ENCODE peak calls at places on chromosome 13, in five cellular contexts. Q is upper lobe of right lung, J is ovary, S is psoas muscle, A is A549. D is an unnamed sample.

GRCh38 chr13:26022538-26023292 is 29.1 kb downstream of the SHISA2 start:
- DNase-seq in A (peak; percentile 2), S (peak; percentile 94), Q (peak; percentile 87), J (no peak), D (peak; percentile 87)

GRCh38 chr13:101452519-101453485 is at the start of gene ITGBL1:
- DNase-seq in Q (no peak), A (no peak), J (no peak), S (peak; percentile 61), D (peak; percentile 74)

GRCh38 chr13:23254506-23254905 is 73.7 kb downstream of the SGCG start:
- DNase-seq in S (no peak), A (no peak), J (no peak), Q (no peak), D (no peak)

GRCh38 chr13:71021810-71022422 is 845.1 kb downstream of the DACH1 start:
- DNase-seq in S (no peak), A (no peak), Q (no peak), J (no peak), D (no peak)

GRCh38 chr13:40993119-40993518 is 26.0 kb downstream of the ELF1 start:
- DNase-seq in A (no peak), J (no peak), Q (no peak), S (no peak), D (peak; percentile 26)

GRCh38 chr13:112105884-112106283 is 38.9 kb downstream of the SOX1 start:
- DNase-seq in J (no peak), Q (no peak), A (no peak), S (no peak), D (no peak)

GRCh38 chr13:23723463-23723862 is 153.3 kb downstream of the TNFRSF19 start:
- DNase-seq in S (no peak), J (no peak), Q (no peak), A (no peak), D (no peak)

GRCh38 chr13:97659602-97660001 is 225.6 kb downstream of the RAP2A start:
- DNase-seq in J (no peak), Q (no peak), A (peak; percentile 1), S (no peak), D (no peak)

GRCh38 chr13:92537485-92537884 is 689.1 kb upstream of the GPC6 start:
- DNase-seq in S (no peak), A (no peak), J (no peak), Q (no peak), D (no peak)

GRCh38 chr13:111112196-111112595 is 2.9 kb upstream of the ARHGEF7 start:
- DNase-seq in A (no peak), J (no peak), S (no peak), Q (no peak), D (no peak)

GRCh38 chr13:98171806-98172569 is 5.1 kb downstream of the RNF113B start:
- DNase-seq in Q (peak; percentile 65), A (no peak), S (peak; percentile 72), J (peak; percentile 60), D (peak; percentile 85)

GRCh38 chr13:108495686-108496363 is 133.6 kb upstream of the MYO16 start:
- DNase-seq in S (no peak), Q (no peak), J (no peak), A (peak; percentile 16), D (no peak)

GRCh38 chr13:23806874-23807522 is 82.2 kb downstream of the MIPEP start:
- DNase-seq in J (no peak), A (no peak), S (no peak), Q (no peak), D (no peak)

GRCh38 chr13:87777395-87777794 is 106.2 kb downstream of the SLITRK5 start:
- DNase-seq in S (no peak), A (peak; percentile 26), J (no peak), Q (no peak), D (no peak)

GRCh38 chr13:99151516-99151915 is 49.1 kb upstream of the UBAC2 start:
- DNase-seq in Q (no peak), A (peak; percentile 70), S (no peak), J (no peak), D (no peak)

GRCh38 chr13:77980592-77980991 is 62.0 kb upstream of the EDNRB start:
- DNase-seq in S (no peak), A (peak; percentile 31), Q (no peak), J (no peak), D (peak; percentile 23)

GRCh38 chr13:79056706-79057105 is 349.3 kb downstream of the RBM26 start:
- DNase-seq in J (no peak), S (no peak), Q (no peak), A (no peak), D (no peak)

GRCh38 chr13:98950705-98951104 is 27.2 kb downstream of the DOCK9 start:
- DNase-seq in S (no peak), Q (no peak), J (no peak), A (no peak), D (no peak)

GRCh38 chr13:99031725-99032298 is 53.9 kb upstream of the DOCK9 start:
- DNase-seq in Q (no peak), A (no peak), S (no peak), J (no peak), D (no peak)

GRCh38 chr13:39417643-39418042 is 185.3 kb downstream of the LHFPL6 start:
- DNase-seq in S (no peak), J (no peak), Q (no peak), A (no peak), D (peak; percentile 50)
- H3K27ac ChIP-seq in S (no peak overlapping the region), J (no peak overlapping the region), Q (no peak overlapping the region), A (no peak overlapping the region), D (peak overlapping the region; percentile 67)

GRCh38 chr13:91347996-91348905 is 764 bp downstream of the MIR17HG start:
- DNase-seq in Q (peak; percentile 83), J (peak; percentile 68), A (peak; percentile 18), S (peak; percentile 64), D (peak; percentile 84)
- H3K4me1 ChIP-seq in Q (peaks cover 23% of the 10 kb centered on the region), J (peaks cover 2% of the 10 kb centered on the region), A (peaks cover 20% of the 10 kb centered on the region), S (peaks cover 20% of the 10 kb centered on the region), D (no peaks in the 10 kb centered on the region)

DNA sequence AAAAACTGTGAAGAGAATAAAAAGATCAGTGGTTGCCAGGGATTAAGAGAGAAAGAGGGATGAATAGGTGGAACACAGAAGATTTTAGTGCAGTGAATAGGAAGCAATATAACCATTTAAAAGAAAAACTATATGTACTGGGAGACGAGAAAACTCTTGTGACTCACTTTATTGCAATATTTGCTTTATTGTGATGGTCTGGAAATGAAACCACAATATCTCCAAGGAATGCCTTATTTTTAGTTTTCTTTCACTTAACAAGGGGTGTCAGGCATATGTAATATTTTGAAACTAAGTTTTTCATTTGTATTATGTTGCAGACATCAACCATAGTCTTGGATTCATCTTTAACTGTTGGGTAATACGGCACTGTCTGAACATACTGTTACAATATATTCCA is 1308.2 kb downstream of the PCDH9 start:
- DNase-seq in Q (no peak), S (no peak), J (no peak), A (no peak), D (no peak)
- H3K4me3 ChIP-seq in Q (no peak overlapping the region), S (no peak overlapping the region), J (no peak overlapping the region), A (no peak overlapping the region), D (no peak overlapping the region)

DNA sequence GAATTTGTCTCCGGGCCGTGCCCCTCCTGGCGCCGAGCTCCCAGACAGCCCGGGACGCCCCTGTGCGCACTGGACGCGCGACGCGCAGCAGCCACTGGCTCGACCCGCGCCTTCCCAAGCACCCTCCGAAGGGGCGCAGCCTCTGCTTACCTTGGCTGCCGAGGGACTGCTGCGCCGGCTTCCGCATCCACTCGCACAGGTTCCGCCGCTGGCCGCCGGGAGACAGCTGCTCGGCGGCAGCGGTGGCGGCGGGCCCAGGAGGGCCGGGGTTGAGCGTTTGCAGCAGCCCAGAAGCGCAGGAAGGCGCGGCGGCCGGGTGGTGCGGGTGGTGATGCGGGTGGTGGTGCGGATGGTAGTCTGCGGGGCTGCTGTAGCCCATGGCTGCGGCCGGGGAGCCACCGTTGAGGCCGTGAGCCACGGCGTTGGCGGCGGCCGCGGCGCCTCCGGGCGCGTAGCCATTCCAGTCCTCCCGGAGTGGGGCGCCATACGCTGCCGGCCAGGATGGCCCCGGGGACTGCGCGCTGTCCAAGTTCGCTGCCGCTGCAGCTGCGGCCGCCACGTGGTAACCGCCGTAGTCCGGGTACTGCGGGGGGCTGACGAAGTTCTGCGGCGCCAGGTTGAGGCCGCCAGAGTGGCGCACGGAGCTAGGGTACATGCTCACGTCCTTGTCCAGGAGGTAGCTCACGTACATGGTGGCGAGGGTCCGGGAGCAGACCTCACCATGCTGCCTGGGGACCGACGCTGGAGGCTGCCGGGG is 621 bp downstream of the CDX2 start:
- DNase-seq in A (peak; percentile 36), J (no peak), Q (no peak), S (no peak), D (no peak)
- H3K27ac ChIP-seq in A (peak overlapping the region; percentile 36), J (no peak overlapping the region), Q (no peak overlapping the region), S (no peak overlapping the region), D (no peak overlapping the region)

DNA sequence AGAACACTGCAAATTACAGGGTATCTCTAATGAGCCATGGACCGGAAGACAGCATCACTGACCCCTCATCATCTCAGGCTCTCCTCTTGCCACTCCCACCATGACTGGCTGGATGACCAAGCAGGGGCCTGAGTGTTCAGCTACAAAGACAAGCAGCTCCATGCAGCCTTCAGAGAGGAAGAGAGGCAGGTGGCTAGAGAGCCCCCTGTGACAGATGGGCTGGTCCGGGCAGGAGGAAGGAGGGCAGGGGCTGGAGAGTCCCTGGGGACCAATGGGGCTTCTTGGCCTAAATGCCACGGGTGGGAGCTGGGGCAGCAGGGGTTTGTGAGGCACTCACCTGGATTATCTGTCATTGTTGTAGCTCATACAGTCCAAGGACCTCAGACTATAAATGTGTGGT is 12.8 kb upstream of the RASA3 start:
- DNase-seq in J (no peak), Q (no peak), A (no peak), S (peak; percentile 35), D (no peak)
- H3K4me1 ChIP-seq in J (no peaks in the 10 kb centered on the region), Q (peaks cover 13% of the 10 kb centered on the region), A (peaks cover 7% of the 10 kb centered on the region), S (peaks cover 9% of the 10 kb centered on the region), D (no peaks in the 10 kb centered on the region)

GRCh38 chr13:51614350-51614786 is 30.1 kb downstream of the WDFY2 start:
- DNase-seq in S (peak; percentile 52), J (no peak), A (no peak), Q (no peak), D (no peak)
- H3K4me3 ChIP-seq in S (peak overlapping the region; percentile 23), J (no peak overlapping the region), A (no peak overlapping the region), Q (peak overlapping the region; percentile 17), D (no peak overlapping the region)